ENCODE peak calls at places on chromosomes 2 and 18, in six cellular contexts. One of them, this sample, is unnamed.

GRCh38 chr18:23126352-23127056 is 8.8 kb upstream of the CABLES1 start:
- DNase-seq in GM23248: peak; percentile 72
- DNase-seq in HCT116: no peak
- DNase-seq in mammary epithelial cell: no peak
- DNase-seq in PC-3: no peak
- DNase-seq in neuronal stem cell: no peak
- DNase-seq in this sample: no peak

GRCh38 chr2:67346718-67347407 is 50.3 kb upstream of the ETAA1 start:
- DNase-seq in GM23248: peak; percentile 60
- DNase-seq in HCT116: no peak
- DNase-seq in mammary epithelial cell: peak; percentile 75
- DNase-seq in PC-3: peak; percentile 66
- DNase-seq in neuronal stem cell: no peak
- DNase-seq in this sample: no peak

GRCh38 chr2:240431663-240432424 is 3.6 kb upstream of the GPC1 start:
- DNase-seq in GM23248: no peak
- DNase-seq in HCT116: no peak
- DNase-seq in mammary epithelial cell: no peak
- DNase-seq in PC-3: no peak
- DNase-seq in neuronal stem cell: no peak
- DNase-seq in this sample: no peak

GRCh38 chr2:71545572-71546274 is 92.4 kb downstream of the DYSF start:
- DNase-seq in GM23248: peak; percentile 71
- DNase-seq in HCT116: peak; percentile 57
- DNase-seq in mammary epithelial cell: peak; percentile 30
- DNase-seq in PC-3: peak; percentile 75
- DNase-seq in neuronal stem cell: peak; percentile 72
- DNase-seq in this sample: peak; percentile 78

GRCh38 chr18:6558770-6559169 is 144.1 kb upstream of the L3MBTL4 start:
- DNase-seq in GM23248: no peak
- DNase-seq in HCT116: no peak
- DNase-seq in mammary epithelial cell: no peak
- DNase-seq in PC-3: no peak
- DNase-seq in neuronal stem cell: no peak
- DNase-seq in this sample: no peak

GRCh38 chr2:239264838-239265651 is 135.8 kb downstream of the HDAC4 start:
- DNase-seq in GM23248: peak; percentile 82
- DNase-seq in HCT116: peak; percentile 56
- DNase-seq in mammary epithelial cell: no peak
- DNase-seq in PC-3: peak; percentile 38
- DNase-seq in neuronal stem cell: no peak
- DNase-seq in this sample: no peak

GRCh38 chr2:107936427-107937359 is 49.6 kb upstream of the SLC5A7 start:
- DNase-seq in GM23248: peak; percentile 31
- DNase-seq in HCT116: no peak
- DNase-seq in mammary epithelial cell: no peak
- DNase-seq in PC-3: peak; percentile 44
- DNase-seq in neuronal stem cell: peak; percentile 26
- DNase-seq in this sample: no peak

GRCh38 chr2:111062417-111062816 is 58.3 kb upstream of the BCL2L11 start:
- DNase-seq in GM23248: no peak
- DNase-seq in HCT116: no peak
- DNase-seq in mammary epithelial cell: no peak
- DNase-seq in PC-3: no peak
- DNase-seq in neuronal stem cell: no peak
- DNase-seq in this sample: no peak

GRCh38 chr18:58230438-58231179 is 186.6 kb downstream of the NEDD4L start:
- DNase-seq in GM23248: peak; percentile 38
- DNase-seq in HCT116: peak; percentile 54
- DNase-seq in mammary epithelial cell: peak; percentile 93
- DNase-seq in PC-3: peak; percentile 47
- DNase-seq in neuronal stem cell: no peak
- DNase-seq in this sample: no peak

GRCh38 chr2:188412190-188412589 is 120.5 kb downstream of the GULP1 start:
- DNase-seq in GM23248: no peak
- DNase-seq in HCT116: no peak
- DNase-seq in mammary epithelial cell: no peak
- DNase-seq in PC-3: no peak
- DNase-seq in neuronal stem cell: no peak
- DNase-seq in this sample: no peak

GRCh38 chr2:197215988-197216979 is 94.3 kb downstream of the ANKRD44 start:
- DNase-seq in GM23248: peak; percentile 39
- DNase-seq in HCT116: no peak
- DNase-seq in mammary epithelial cell: no peak
- DNase-seq in PC-3: peak; percentile 45
- DNase-seq in neuronal stem cell: no peak
- DNase-seq in this sample: no peak

GRCh38 chr2:666441-666840 is 10.8 kb downstream of the TMEM18 start:
- DNase-seq in GM23248: no peak
- DNase-seq in HCT116: no peak
- DNase-seq in mammary epithelial cell: no peak
- DNase-seq in PC-3: no peak
- DNase-seq in neuronal stem cell: no peak
- DNase-seq in this sample: no peak

GRCh38 chr18:63155169-63155852 is 164.3 kb downstream of the BCL2 start:
- DNase-seq in GM23248: no peak
- DNase-seq in HCT116: peak; percentile 62
- DNase-seq in mammary epithelial cell: no peak
- DNase-seq in PC-3: peak; percentile 55
- DNase-seq in neuronal stem cell: peak; percentile 41
- DNase-seq in this sample: peak; percentile 36

GRCh38 chr2:54560146-54560881 is 104.2 kb downstream of the SPTBN1 start:
- DNase-seq in GM23248: peak; percentile 84
- DNase-seq in HCT116: no peak
- DNase-seq in mammary epithelial cell: peak; percentile 75
- DNase-seq in PC-3: peak; percentile 46
- DNase-seq in neuronal stem cell: no peak
- DNase-seq in this sample: no peak

GRCh38 chr18:35344736-35345459 is 678 bp upstream of the ZNF24 start:
- DNase-seq in GM23248: no peak
- DNase-seq in HCT116: no peak
- DNase-seq in mammary epithelial cell: no peak
- DNase-seq in PC-3: no peak
- DNase-seq in neuronal stem cell: no peak
- DNase-seq in this sample: no peak

GRCh38 chr18:34840416-34840815 is 130.3 kb downstream of the DTNA start:
- DNase-seq in GM23248: no peak
- DNase-seq in HCT116: no peak
- DNase-seq in mammary epithelial cell: no peak
- DNase-seq in PC-3: no peak
- DNase-seq in neuronal stem cell: no peak
- DNase-seq in this sample: no peak

GRCh38 chr2:168699834-168700417 is 102.5 kb upstream of the NOSTRIN start:
- DNase-seq in GM23248: peak; percentile 23
- DNase-seq in HCT116: no peak
- DNase-seq in mammary epithelial cell: no peak
- DNase-seq in PC-3: no peak
- DNase-seq in neuronal stem cell: no peak
- DNase-seq in this sample: no peak

GRCh38 chr2:101759162-101759561 is 61.7 kb downstream of the MAP4K4 start:
- DNase-seq in GM23248: peak; percentile 94
- DNase-seq in HCT116: peak; percentile 57
- DNase-seq in mammary epithelial cell: peak; percentile 87
- DNase-seq in PC-3: peak; percentile 92
- DNase-seq in neuronal stem cell: no peak
- DNase-seq in this sample: no peak

GRCh38 chr2:229153946-229154345 is 117.1 kb downstream of the PID1 start:
- DNase-seq in GM23248: no peak
- DNase-seq in HCT116: no peak
- DNase-seq in mammary epithelial cell: no peak
- DNase-seq in PC-3: no peak
- DNase-seq in neuronal stem cell: no peak
- DNase-seq in this sample: no peak

GRCh38 chr18:47566809-47567208 is 315.3 kb upstream of the SKOR2 start:
- DNase-seq in GM23248: no peak
- DNase-seq in HCT116: no peak
- DNase-seq in mammary epithelial cell: no peak
- DNase-seq in PC-3: no peak
- DNase-seq in neuronal stem cell: no peak
- DNase-seq in this sample: no peak

GRCh38 chr2:217844696-217845095 is 158.1 kb downstream of the TNS1 start:
- DNase-seq in GM23248: no peak
- DNase-seq in HCT116: no peak
- DNase-seq in mammary epithelial cell: no peak
- DNase-seq in PC-3: no peak
- DNase-seq in neuronal stem cell: no peak
- DNase-seq in this sample: no peak

GRCh38 chr2:113890253-113891235 is 655 bp downstream of the ACTR3 start:
- DNase-seq in GM23248: peak; percentile 83
- DNase-seq in HCT116: peak; percentile 41
- DNase-seq in mammary epithelial cell: peak; percentile 83
- DNase-seq in PC-3: peak; percentile 75
- DNase-seq in neuronal stem cell: peak; percentile 61
- DNase-seq in this sample: peak; percentile 22

GRCh38 chr2:60459896-60460295 is 93.6 kb downstream of the BCL11A start:
- DNase-seq in GM23248: no peak
- DNase-seq in HCT116: no peak
- DNase-seq in mammary epithelial cell: no peak
- DNase-seq in PC-3: no peak
- DNase-seq in neuronal stem cell: no peak
- DNase-seq in this sample: no peak

GRCh38 chr2:98350411-98350810 is 4.2 kb downstream of the CNGA3 start:
- DNase-seq in GM23248: peak; percentile 9
- DNase-seq in HCT116: no peak
- DNase-seq in mammary epithelial cell: no peak
- DNase-seq in PC-3: no peak
- DNase-seq in neuronal stem cell: no peak
- DNase-seq in this sample: no peak

GRCh38 chr2:1162768-1163584 is 212.3 kb downstream of the SNTG2 start:
- DNase-seq in GM23248: no peak
- DNase-seq in HCT116: no peak
- DNase-seq in mammary epithelial cell: no peak
- DNase-seq in PC-3: peak; percentile 2
- DNase-seq in neuronal stem cell: no peak
- DNase-seq in this sample: no peak

GRCh38 chr2:236682651-236683422 is 113.2 kb downstream of the ACKR3 start:
- DNase-seq in GM23248: peak; percentile 32
- DNase-seq in HCT116: no peak
- DNase-seq in mammary epithelial cell: peak; percentile 32
- DNase-seq in PC-3: peak; percentile 51
- DNase-seq in neuronal stem cell: no peak
- DNase-seq in this sample: no peak

DNA sequence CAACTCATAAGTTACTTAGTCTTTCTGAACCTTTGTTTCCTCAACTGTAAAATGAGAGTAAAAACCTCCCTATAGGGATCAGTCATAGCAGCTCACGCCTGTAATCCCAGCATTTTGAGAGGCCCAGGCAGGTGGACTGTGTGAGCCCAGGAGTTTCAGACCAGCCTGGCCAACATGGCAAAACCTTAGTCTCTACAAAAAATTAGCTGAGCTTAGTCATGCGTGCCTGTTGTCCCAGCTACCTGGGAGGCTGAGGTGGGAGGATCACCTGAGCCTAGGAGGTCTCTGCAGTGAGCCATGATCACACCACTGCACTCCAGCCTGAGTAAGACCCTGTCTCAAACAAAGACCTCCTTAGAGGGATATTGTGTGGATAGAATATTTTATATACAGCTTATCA is 2.3 kb downstream of the GPR155 start:
- DNase-seq in GM23248: no peak
- DNase-seq in HCT116: no peak
- DNase-seq in mammary epithelial cell: no peak
- DNase-seq in PC-3: no peak
- DNase-seq in neuronal stem cell: no peak
- DNase-seq in this sample: no peak
- H3K9ac ChIP-seq in GM23248: no peak overlapping the region
- H3K9ac ChIP-seq in HCT116: no peak overlapping the region
- H3K9ac ChIP-seq in mammary epithelial cell: no peak overlapping the region
- H3K9ac ChIP-seq in PC-3: no peak overlapping the region
- H3K9ac ChIP-seq in neuronal stem cell: no peak overlapping the region
- H3K9ac ChIP-seq in this sample: no peak overlapping the region

GRCh38 chr2:41496908-41497307 is 550.9 kb upstream of the PKDCC start:
- DNase-seq in GM23248: no peak
- DNase-seq in HCT116: no peak
- DNase-seq in mammary epithelial cell: no peak
- DNase-seq in PC-3: peak; percentile 2
- DNase-seq in neuronal stem cell: no peak
- DNase-seq in this sample: no peak
- H3K9me3 ChIP-seq in GM23248: no peaks in the 10 kb centered on the region
- H3K9me3 ChIP-seq in HCT116: peaks cover 22% of the 10 kb centered on the region
- H3K9me3 ChIP-seq in mammary epithelial cell: peaks cover 19% of the 10 kb centered on the region
- H3K9me3 ChIP-seq in PC-3: peaks cover 46% of the 10 kb centered on the region
- H3K9me3 ChIP-seq in neuronal stem cell: peaks cover 24% of the 10 kb centered on the region
- H3K9me3 ChIP-seq in this sample: peaks cover 54% of the 10 kb centered on the region

GRCh38 chr18:48622911-48623431 is 84.1 kb downstream of the CTIF start:
- DNase-seq in GM23248: peak; percentile 51
- DNase-seq in HCT116: no peak
- DNase-seq in mammary epithelial cell: peak; percentile 58
- DNase-seq in PC-3: no peak
- DNase-seq in neuronal stem cell: no peak
- DNase-seq in this sample: no peak
- H3K4me3 ChIP-seq in GM23248: no peak overlapping the region
- H3K4me3 ChIP-seq in HCT116: no peak overlapping the region
- H3K4me3 ChIP-seq in mammary epithelial cell: no peak overlapping the region
- H3K4me3 ChIP-seq in PC-3: no peak overlapping the region
- H3K4me3 ChIP-seq in neuronal stem cell: no peak overlapping the region
- H3K4me3 ChIP-seq in this sample: no peak overlapping the region

GRCh38 chr2:150480241-150480640 is 7.2 kb downstream of the RND3 start:
- DNase-seq in GM23248: peak; percentile 85
- DNase-seq in HCT116: no peak
- DNase-seq in mammary epithelial cell: peak; percentile 82
- DNase-seq in PC-3: peak; percentile 95
- DNase-seq in neuronal stem cell: no peak
- DNase-seq in this sample: no peak
- H3K9ac ChIP-seq in GM23248: peak overlapping the region; percentile 96
- H3K9ac ChIP-seq in HCT116: peak overlapping the region; percentile 50
- H3K9ac ChIP-seq in mammary epithelial cell: peak overlapping the region; percentile 86
- H3K9ac ChIP-seq in PC-3: peak overlapping the region; percentile 84
- H3K9ac ChIP-seq in neuronal stem cell: no peak overlapping the region
- H3K9ac ChIP-seq in this sample: no peak overlapping the region

DNA sequence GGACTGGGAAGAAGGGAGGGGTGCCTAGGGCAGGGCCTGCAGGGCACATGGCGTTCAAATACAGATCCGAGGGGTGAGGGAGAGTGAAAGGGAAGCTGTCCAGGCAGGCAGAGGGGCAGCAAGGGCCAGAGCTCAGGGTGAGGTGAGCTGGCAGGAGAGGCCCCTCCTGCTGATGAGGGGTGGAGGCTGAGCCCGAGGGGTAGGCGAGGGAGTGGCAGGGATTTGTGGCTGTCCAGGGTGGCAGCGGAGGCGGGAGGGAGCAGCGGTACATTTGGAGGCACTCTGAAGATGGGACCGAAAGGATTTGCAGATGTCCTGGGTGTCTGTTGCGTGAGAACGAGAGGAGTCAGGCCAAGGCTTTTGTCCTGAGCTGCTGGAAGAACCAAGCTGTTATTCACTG is 33.8 kb downstream of the KCNIP3 start:
- DNase-seq in GM23248: no peak
- DNase-seq in HCT116: no peak
- DNase-seq in mammary epithelial cell: no peak
- DNase-seq in PC-3: no peak
- DNase-seq in neuronal stem cell: no peak
- DNase-seq in this sample: no peak
- H3K9me3 ChIP-seq in GM23248: no peaks in the 10 kb centered on the region
- H3K9me3 ChIP-seq in HCT116: no peaks in the 10 kb centered on the region
- H3K9me3 ChIP-seq in mammary epithelial cell: peaks cover 8% of the 10 kb centered on the region
- H3K9me3 ChIP-seq in PC-3: no peaks in the 10 kb centered on the region
- H3K9me3 ChIP-seq in neuronal stem cell: peaks cover 2% of the 10 kb centered on the region
- H3K9me3 ChIP-seq in this sample: no peaks in the 10 kb centered on the region

GRCh38 chr2:232386490-232386739 is 7.9 kb downstream of the ALPP start:
- DNase-seq in GM23248: no peak
- DNase-seq in HCT116: no peak
- DNase-seq in mammary epithelial cell: no peak
- DNase-seq in PC-3: no peak
- DNase-seq in neuronal stem cell: no peak
- DNase-seq in this sample: no peak
- H3K4me3 ChIP-seq in GM23248: no peak overlapping the region
- H3K4me3 ChIP-seq in HCT116: no peak overlapping the region
- H3K4me3 ChIP-seq in mammary epithelial cell: no peak overlapping the region
- H3K4me3 ChIP-seq in PC-3: no peak overlapping the region
- H3K4me3 ChIP-seq in neuronal stem cell: no peak overlapping the region
- H3K4me3 ChIP-seq in this sample: no peak overlapping the region